ENCODE peak calls at places on chromosomes 3 and 15, in seven cellular contexts. G is A549, R is psoas muscle, J is K562, U is cardiac muscle cell, E is stomach, L is left ventricle myocardium inferior. Z is an unnamed sample.

GRCh38 chr3:140341213-140341612 is 336.7 kb upstream of the TRIM42 start:
- DNase-seq in G (no peak), R (no peak), J (no peak), U (no peak), E (no peak), L (no peak), Z (no peak)

GRCh38 chr3:39137435-39137936 is 15.9 kb downstream of the CSRNP1 start:
- DNase-seq in G (no peak), R (no peak), J (no peak), U (no peak), E (no peak), L (no peak), Z (no peak)

GRCh38 chr3:187367561-187368103 is 553 bp upstream of the RTP4 start:
- DNase-seq in G (no peak), R (peak; percentile 13), J (no peak), U (no peak), E (no peak), L (peak; percentile 19), Z (no peak)

GRCh38 chr3:72633101-72633500 is 215.1 kb downstream of the SHQ1 start:
- DNase-seq in G (no peak), R (no peak), J (no peak), U (no peak), E (no peak), L (no peak), Z (no peak)

GRCh38 chr3:126274735-126275734 is 82.2 kb downstream of the KLF15 start:
- DNase-seq in G (no peak), R (no peak), J (no peak), U (no peak), E (no peak), L (no peak), Z (no peak)

GRCh38 chr3:50675179-50676030 is 678 bp downstream of the DOCK3 start:
- DNase-seq in G (no peak), R (peak; percentile 33), J (peak; percentile 18), U (peak; percentile 60), E (no peak), L (peak; percentile 55), Z (no peak)

GRCh38 chr15:85580914-85581313 is 200.5 kb downstream of the AKAP13 start:
- DNase-seq in G (peak; percentile 64), R (no peak), J (no peak), U (no peak), E (peak; percentile 83), L (no peak), Z (no peak)

GRCh38 chr3:71031151-71031550 is 552.4 kb downstream of the FOXP1 start:
- DNase-seq in G (peak; percentile 42), R (no peak), J (no peak), U (no peak), E (no peak), L (no peak), Z (no peak)

GRCh38 chr15:88022711-88023110 is 233.8 kb downstream of the NTRK3 start:
- DNase-seq in G (no peak), R (no peak), J (no peak), U (no peak), E (no peak), L (no peak), Z (no peak)

GRCh38 chr15:58547628-58548307 is 116.0 kb downstream of the LIPC start:
- DNase-seq in G (no peak), R (no peak), J (no peak), U (no peak), E (no peak), L (no peak), Z (no peak)

GRCh38 chr3:4670352-4670751 is 177.2 kb downstream of the ITPR1 start:
- DNase-seq in G (peak; percentile 35), R (no peak), J (peak; percentile 47), U (peak; percentile 25), E (no peak), L (no peak), Z (no peak)

GRCh38 chr15:69093127-69093526 is 67.3 kb upstream of the GLCE start:
- DNase-seq in G (peak; percentile 96), R (no peak), J (peak; percentile 67), U (no peak), E (no peak), L (peak; percentile 29), Z (no peak)

GRCh38 chr3:133457465-133458067 is 57.7 kb downstream of the BFSP2 start:
- DNase-seq in G (peak; percentile 50), R (no peak), J (peak; percentile 11), U (no peak), E (no peak), L (no peak), Z (no peak)
- TF ChIP-seq CTCF in G (peak; percentile 16), R (no peak), J (no peak), U (peak; percentile 19), E (no peak), L (no peak), Z (peak; percentile 39)

DNA sequence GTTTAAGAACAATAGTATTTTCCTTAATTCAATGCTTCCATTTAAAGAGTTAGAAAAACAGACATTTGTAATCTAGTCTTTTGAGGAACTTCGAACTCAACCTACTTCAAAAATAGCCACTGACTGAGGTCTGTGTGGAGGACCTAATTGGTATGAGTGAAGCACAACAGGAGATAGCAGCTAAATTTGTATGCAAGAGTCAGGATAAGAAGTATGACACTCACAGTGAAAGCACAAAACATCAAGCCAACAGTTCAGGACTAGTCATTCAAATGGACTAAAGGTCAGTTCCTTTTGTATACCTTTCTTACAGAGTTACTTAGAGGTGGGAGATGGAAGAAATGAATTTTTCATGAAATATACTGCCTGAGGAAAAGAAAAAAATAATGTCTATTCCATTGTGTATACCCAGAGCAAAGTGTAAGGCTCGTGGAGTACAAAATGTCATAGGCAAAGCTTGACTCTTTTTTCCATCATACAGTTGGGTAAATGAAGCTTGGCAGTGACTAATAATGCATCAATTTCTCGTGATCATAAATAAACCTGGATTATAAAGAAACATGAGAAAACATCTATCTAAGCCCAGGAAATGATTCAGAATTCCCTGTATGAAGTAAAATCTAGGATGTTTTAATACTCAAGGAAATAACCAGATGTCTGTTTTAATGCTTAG is 1005.2 kb upstream of the CADM2 start:
- DNase-seq in G (no peak), R (no peak), J (no peak), U (peak; percentile 40), E (no peak), L (no peak), Z (no peak)
- H3K4me3 ChIP-seq in G (no peak overlapping the region), R (peak overlapping the region; percentile 27), J (no peak overlapping the region), U (peak overlapping the region; percentile 17), E (no peak overlapping the region), L (peak overlapping the region; percentile 50), Z (no peak overlapping the region)

GRCh38 chr3:108833616-108834015 is 11.0 kb downstream of the TRAT1 start:
- DNase-seq in G (no peak), R (no peak), J (no peak), U (no peak), E (no peak), L (no peak), Z (no peak)
- H3K27ac ChIP-seq in G (no peak overlapping the region), R (no peak overlapping the region), J (no peak overlapping the region), U (no peak overlapping the region), E (no peak overlapping the region), L (no peak overlapping the region), Z (no peak overlapping the region)

GRCh38 chr3:149529099-149529498 is 54.6 kb downstream of the TM4SF4 start:
- DNase-seq in G (no peak), R (no peak), J (no peak), U (no peak), E (no peak), L (no peak), Z (no peak)

GRCh38 chr3:149535395-149535685 is 60.8 kb downstream of the TM4SF4 start:
- DNase-seq in G (no peak), R (no peak), J (no peak), U (no peak), E (no peak), L (no peak), Z (no peak)

GRCh38 chr3:149534082-149534481 is 59.6 kb downstream of the TM4SF4 start:
- DNase-seq in G (no peak), R (no peak), J (no peak), U (no peak), E (no peak), L (no peak), Z (no peak)

GRCh38 chr3:149534671-149535394 is 60.3 kb downstream of the TM4SF4 start:
- DNase-seq in G (peak; percentile 86), R (no peak), J (no peak), U (peak; percentile 37), E (no peak), L (no peak), Z (no peak)

DNA sequence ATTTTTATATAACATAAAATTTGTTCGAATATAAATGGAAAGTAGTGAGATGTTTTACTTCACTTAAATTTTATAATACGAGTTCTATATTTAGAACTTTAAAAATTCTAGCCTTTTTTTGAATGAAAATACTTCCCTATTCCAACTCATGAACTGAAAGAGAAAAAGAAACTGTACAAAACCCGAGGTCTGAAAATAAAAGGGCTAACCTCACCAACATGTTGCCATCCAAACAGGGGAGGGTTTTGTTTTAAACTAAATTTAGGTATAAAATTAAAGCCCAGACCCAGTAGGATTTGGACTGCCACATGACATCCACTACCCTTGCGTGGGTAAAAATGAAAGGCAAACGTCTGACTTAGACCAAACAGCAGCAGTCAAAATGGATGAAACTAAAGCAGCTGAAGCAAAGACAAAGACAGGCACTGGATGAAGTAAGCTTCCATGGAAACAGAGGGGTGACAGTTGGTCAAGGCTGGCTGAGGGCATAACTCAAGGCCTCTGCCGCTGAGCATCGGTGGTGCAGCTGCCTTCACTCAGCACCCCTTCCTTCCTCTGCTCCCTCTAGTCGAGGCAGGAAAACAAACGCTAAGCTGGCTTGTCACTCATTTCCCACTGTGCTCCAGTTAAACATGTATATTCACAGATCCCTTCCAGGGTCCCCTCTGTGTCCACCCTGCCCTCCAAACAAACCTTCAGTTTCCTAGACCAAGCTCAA is 58.1 kb downstream of the TM4SF4 start:
- DNase-seq in G (no peak), R (no peak), J (no peak), U (no peak), E (no peak), L (no peak), Z (no peak)
- TF ChIP-seq CTCF in G (no peak), R (no peak), J (no peak), U (no peak), E (no peak), L (no peak), Z (no peak)

GRCh38 chr3:160097478-160097877 is 108.8 kb downstream of the IL12A start:
- DNase-seq in G (no peak), R (no peak), J (no peak), U (no peak), E (no peak), L (no peak), Z (no peak)
- H3K4me3 ChIP-seq in G (no peak overlapping the region), R (no peak overlapping the region), J (no peak overlapping the region), U (no peak overlapping the region), E (no peak overlapping the region), L (no peak overlapping the region), Z (no peak overlapping the region)

GRCh38 chr15:90095521-90095959 is 6.7 kb downstream of the IDH2 start:
- DNase-seq in G (no peak), R (no peak), J (no peak), U (peak; percentile 64), E (peak; percentile 70), L (no peak), Z (no peak)

GRCh38 chr15:90101130-90101968 is 919 bp downstream of the IDH2 start:
- DNase-seq in G (no peak), R (peak; percentile 46), J (peak; percentile 64), U (peak; percentile 69), E (peak; percentile 55), L (peak; percentile 65), Z (no peak)

GRCh38 chr15:90099868-90100854 is 2.1 kb downstream of the IDH2 start:
- DNase-seq in G (no peak), R (peak; percentile 54), J (no peak), U (no peak), E (peak; percentile 79), L (no peak), Z (no peak)

GRCh38 chr15:90099072-90099867 is 3.0 kb downstream of the IDH2 start:
- DNase-seq in G (no peak), R (no peak), J (no peak), U (no peak), E (no peak), L (no peak), Z (no peak)

GRCh38 chr15:90097475-90097874 is 4.8 kb downstream of the IDH2 start:
- DNase-seq in G (no peak), R (no peak), J (no peak), U (no peak), E (no peak), L (no peak), Z (no peak)
- H3K27ac ChIP-seq in G (no peak overlapping the region), R (peak overlapping the region; percentile 100), J (no peak overlapping the region), U (peak overlapping the region; percentile 6), E (peak overlapping the region; percentile 98), L (peak overlapping the region; percentile 98), Z (peak overlapping the region; percentile 82)